ENCODE peak calls at places on chromosome 13, in seven cellular contexts. O is AG09319, Y is nephron progenitor cell, I is astrocyte of the spinal cord, Q is C1 segment of cervical spinal cord, A is AG08395, S is left kidney. X is an unnamed sample.

GRCh38 chr13:110273254-110273653 is 33.7 kb downstream of the COL4A1 start:
- DNase-seq in Q (no peak), A (no peak), I (no peak), Y (no peak), O (no peak), S (no peak), X (no peak)

GRCh38 chr13:43298799-43299198 is 275.4 kb downstream of the DNAJC15 start:
- DNase-seq in S (no peak), Y (no peak), O (no peak), A (no peak), I (no peak), Q (no peak), X (no peak)

GRCh38 chr13:109545964-109546363 is 240.4 kb downstream of the IRS2 start:
- DNase-seq in O (no peak), S (no peak), Y (no peak), I (no peak), A (no peak), Q (no peak), X (no peak)

GRCh38 chr13:109166807-109167206 is 537.4 kb downstream of the MYO16 start:
- DNase-seq in Y (no peak), S (no peak), Q (no peak), O (no peak), I (no peak), A (no peak), X (no peak)

GRCh38 chr13:111005364-111005763 is 90.5 kb upstream of the ANKRD10 start:
- DNase-seq in A (peak), S (peak), O (no peak), Y (no peak), I (peak), Q (no peak), X (no peak)

GRCh38 chr13:79943633-79944032 is 397.3 kb downstream of the SPRY2 start:
- DNase-seq in S (no peak), I (no peak), A (no peak), Y (no peak), O (no peak), Q (no peak), X (no peak)

GRCh38 chr13:44715287-44716224 is 139.4 kb upstream of the TSC22D1 start:
- DNase-seq in S (no peak), Y (no peak), Q (no peak), O (no peak), A (peak), I (peak), X (no peak)

GRCh38 chr13:71613347-71613746 is 253.7 kb downstream of the DACH1 start:
- DNase-seq in I (no peak), Q (no peak), Y (no peak), S (no peak), O (no peak), A (no peak), X (no peak)

GRCh38 chr13:33105387-33106005 is 89.3 kb downstream of the KL start:
- DNase-seq in Y (no peak), S (no peak), O (no peak), Q (no peak), A (no peak), I (no peak), X (no peak)

GRCh38 chr13:100128373-100128772 is 39.5 kb downstream of the PCCA start:
- DNase-seq in A (no peak), Q (peak), O (no peak), I (peak), S (peak), Y (peak), X (peak)

X was measured in ELF-1.